ENCODE peak calls at places on chromosomes 11 and 22, in six cellular contexts. One of them, this sample, is unnamed.

GRCh38 chr22:32576553-32577255 is 102.1 kb downstream of the FBXO7 start:
- DNase-seq in nucleus accumbens: no peak
- DNase-seq in naive thymus-derived CD8-positive, alpha-beta T cell: no peak
- DNase-seq in posterior vena cava: no peak
- DNase-seq in activated T-cell treated with anti-CD3 and anti-CD28 coated beads for 1 hour: no peak
- DNase-seq in stimulated activated CD4-positive, alpha-beta T cell treated with anti-CD3 and anti-CD28 coated beads, Interleukin-15, amount 100 ng/mL, for 24 hours: no peak
- DNase-seq in this sample: no peak

GRCh38 chr11:68508425-68508824 is 47.9 kb downstream of the PPP6R3 start:
- DNase-seq in nucleus accumbens: no peak
- DNase-seq in naive thymus-derived CD8-positive, alpha-beta T cell: no peak
- DNase-seq in posterior vena cava: no peak
- DNase-seq in activated T-cell treated with anti-CD3 and anti-CD28 coated beads for 1 hour: no peak
- DNase-seq in stimulated activated CD4-positive, alpha-beta T cell treated with anti-CD3 and anti-CD28 coated beads, Interleukin-15, amount 100 ng/mL, for 24 hours: no peak
- DNase-seq in this sample: no peak

GRCh38 chr22:48869161-48869560 is 958.5 kb downstream of the BRD1 start:
- DNase-seq in nucleus accumbens: no peak
- DNase-seq in naive thymus-derived CD8-positive, alpha-beta T cell: no peak
- DNase-seq in posterior vena cava: peak
- DNase-seq in activated T-cell treated with anti-CD3 and anti-CD28 coated beads for 1 hour: no peak
- DNase-seq in stimulated activated CD4-positive, alpha-beta T cell treated with anti-CD3 and anti-CD28 coated beads, Interleukin-15, amount 100 ng/mL, for 24 hours: no peak
- DNase-seq in this sample: no peak

GRCh38 chr22:46076651-46077339 is 73.5 kb upstream of the PPARA start:
- DNase-seq in nucleus accumbens: no peak
- DNase-seq in naive thymus-derived CD8-positive, alpha-beta T cell: no peak
- DNase-seq in posterior vena cava: peak
- DNase-seq in activated T-cell treated with anti-CD3 and anti-CD28 coated beads for 1 hour: no peak
- DNase-seq in stimulated activated CD4-positive, alpha-beta T cell treated with anti-CD3 and anti-CD28 coated beads, Interleukin-15, amount 100 ng/mL, for 24 hours: no peak
- DNase-seq in this sample: no peak

GRCh38 chr11:4699697-4700435 is 2.2 kb upstream of the OR51E2 start:
- DNase-seq in nucleus accumbens: no peak
- DNase-seq in naive thymus-derived CD8-positive, alpha-beta T cell: no peak
- DNase-seq in posterior vena cava: no peak
- DNase-seq in activated T-cell treated with anti-CD3 and anti-CD28 coated beads for 1 hour: no peak
- DNase-seq in stimulated activated CD4-positive, alpha-beta T cell treated with anti-CD3 and anti-CD28 coated beads, Interleukin-15, amount 100 ng/mL, for 24 hours: no peak
- DNase-seq in this sample: no peak

GRCh38 chr11:24678956-24679355 is 182.1 kb downstream of the LUZP2 start:
- DNase-seq in nucleus accumbens: no peak
- DNase-seq in naive thymus-derived CD8-positive, alpha-beta T cell: no peak
- DNase-seq in posterior vena cava: no peak
- DNase-seq in activated T-cell treated with anti-CD3 and anti-CD28 coated beads for 1 hour: no peak
- DNase-seq in stimulated activated CD4-positive, alpha-beta T cell treated with anti-CD3 and anti-CD28 coated beads, Interleukin-15, amount 100 ng/mL, for 24 hours: no peak
- DNase-seq in this sample: no peak

GRCh38 chr22:43129426-43130425 is 13.5 kb downstream of the MCAT start:
- DNase-seq in nucleus accumbens: no peak
- DNase-seq in naive thymus-derived CD8-positive, alpha-beta T cell: no peak
- DNase-seq in posterior vena cava: no peak
- DNase-seq in activated T-cell treated with anti-CD3 and anti-CD28 coated beads for 1 hour: no peak
- DNase-seq in stimulated activated CD4-positive, alpha-beta T cell treated with anti-CD3 and anti-CD28 coated beads, Interleukin-15, amount 100 ng/mL, for 24 hours: no peak
- DNase-seq in this sample: no peak

GRCh38 chr11:43674566-43674965 is 6.0 kb upstream of the HSD17B12 start:
- DNase-seq in nucleus accumbens: no peak
- DNase-seq in naive thymus-derived CD8-positive, alpha-beta T cell: no peak
- DNase-seq in posterior vena cava: no peak
- DNase-seq in activated T-cell treated with anti-CD3 and anti-CD28 coated beads for 1 hour: no peak
- DNase-seq in stimulated activated CD4-positive, alpha-beta T cell treated with anti-CD3 and anti-CD28 coated beads, Interleukin-15, amount 100 ng/mL, for 24 hours: no peak
- DNase-seq in this sample: no peak

GRCh38 chr22:46352276-46352675 is 16.8 kb downstream of the TRMU start:
- DNase-seq in nucleus accumbens: no peak
- DNase-seq in naive thymus-derived CD8-positive, alpha-beta T cell: no peak
- DNase-seq in posterior vena cava: no peak
- DNase-seq in activated T-cell treated with anti-CD3 and anti-CD28 coated beads for 1 hour: no peak
- DNase-seq in stimulated activated CD4-positive, alpha-beta T cell treated with anti-CD3 and anti-CD28 coated beads, Interleukin-15, amount 100 ng/mL, for 24 hours: no peak
- DNase-seq in this sample: no peak

GRCh38 chr11:12269104-12269441 is 108.3 kb upstream of the PARVA start:
- DNase-seq in nucleus accumbens: no peak
- DNase-seq in naive thymus-derived CD8-positive, alpha-beta T cell: no peak
- DNase-seq in posterior vena cava: peak
- DNase-seq in activated T-cell treated with anti-CD3 and anti-CD28 coated beads for 1 hour: no peak
- DNase-seq in stimulated activated CD4-positive, alpha-beta T cell treated with anti-CD3 and anti-CD28 coated beads, Interleukin-15, amount 100 ng/mL, for 24 hours: no peak
- DNase-seq in this sample: no peak

GRCh38 chr11:130208241-130209127 is 48.9 kb downstream of the ST14 start:
- DNase-seq in nucleus accumbens: no peak
- DNase-seq in naive thymus-derived CD8-positive, alpha-beta T cell: no peak
- DNase-seq in posterior vena cava: peak
- DNase-seq in activated T-cell treated with anti-CD3 and anti-CD28 coated beads for 1 hour: no peak
- DNase-seq in stimulated activated CD4-positive, alpha-beta T cell treated with anti-CD3 and anti-CD28 coated beads, Interleukin-15, amount 100 ng/mL, for 24 hours: no peak
- DNase-seq in this sample: no peak

GRCh38 chr22:50524664-50525103 is 714 bp downstream of the SCO2 start:
- DNase-seq in nucleus accumbens: no peak
- DNase-seq in naive thymus-derived CD8-positive, alpha-beta T cell: no peak
- DNase-seq in posterior vena cava: no peak
- DNase-seq in activated T-cell treated with anti-CD3 and anti-CD28 coated beads for 1 hour: no peak
- DNase-seq in stimulated activated CD4-positive, alpha-beta T cell treated with anti-CD3 and anti-CD28 coated beads, Interleukin-15, amount 100 ng/mL, for 24 hours: no peak
- DNase-seq in this sample: no peak

GRCh38 chr11:8711895-8712442 is 29.4 kb downstream of the RPL27A start:
- DNase-seq in nucleus accumbens: no peak
- DNase-seq in naive thymus-derived CD8-positive, alpha-beta T cell: no peak
- DNase-seq in posterior vena cava: no peak
- DNase-seq in activated T-cell treated with anti-CD3 and anti-CD28 coated beads for 1 hour: no peak
- DNase-seq in stimulated activated CD4-positive, alpha-beta T cell treated with anti-CD3 and anti-CD28 coated beads, Interleukin-15, amount 100 ng/mL, for 24 hours: no peak
- DNase-seq in this sample: no peak

GRCh38 chr22:37100589-37101127 is 8.9 kb downstream of the TMPRSS6 start:
- DNase-seq in nucleus accumbens: no peak
- DNase-seq in naive thymus-derived CD8-positive, alpha-beta T cell: no peak
- DNase-seq in posterior vena cava: no peak
- DNase-seq in activated T-cell treated with anti-CD3 and anti-CD28 coated beads for 1 hour: no peak
- DNase-seq in stimulated activated CD4-positive, alpha-beta T cell treated with anti-CD3 and anti-CD28 coated beads, Interleukin-15, amount 100 ng/mL, for 24 hours: peak
- DNase-seq in this sample: no peak

GRCh38 chr11:61969838-61970452 is 2.5 kb upstream of the FTH1 start:
- DNase-seq in nucleus accumbens: no peak
- DNase-seq in naive thymus-derived CD8-positive, alpha-beta T cell: no peak
- DNase-seq in posterior vena cava: no peak
- DNase-seq in activated T-cell treated with anti-CD3 and anti-CD28 coated beads for 1 hour: no peak
- DNase-seq in stimulated activated CD4-positive, alpha-beta T cell treated with anti-CD3 and anti-CD28 coated beads, Interleukin-15, amount 100 ng/mL, for 24 hours: no peak
- DNase-seq in this sample: no peak

GRCh38 chr22:49241174-49241851 is 586.4 kb downstream of the BRD1 start:
- DNase-seq in nucleus accumbens: no peak
- DNase-seq in naive thymus-derived CD8-positive, alpha-beta T cell: no peak
- DNase-seq in posterior vena cava: no peak
- DNase-seq in activated T-cell treated with anti-CD3 and anti-CD28 coated beads for 1 hour: no peak
- DNase-seq in stimulated activated CD4-positive, alpha-beta T cell treated with anti-CD3 and anti-CD28 coated beads, Interleukin-15, amount 100 ng/mL, for 24 hours: no peak
- DNase-seq in this sample: no peak

GRCh38 chr11:132632641-132633124 is 899.6 kb downstream of the OPCML start:
- DNase-seq in nucleus accumbens: no peak
- DNase-seq in naive thymus-derived CD8-positive, alpha-beta T cell: no peak
- DNase-seq in posterior vena cava: no peak
- DNase-seq in activated T-cell treated with anti-CD3 and anti-CD28 coated beads for 1 hour: no peak
- DNase-seq in stimulated activated CD4-positive, alpha-beta T cell treated with anti-CD3 and anti-CD28 coated beads, Interleukin-15, amount 100 ng/mL, for 24 hours: no peak
- DNase-seq in this sample: no peak

GRCh38 chr22:36942561-36942960 is 29.1 kb downstream of the CSF2RB start:
- DNase-seq in nucleus accumbens: no peak
- DNase-seq in naive thymus-derived CD8-positive, alpha-beta T cell: no peak
- DNase-seq in posterior vena cava: no peak
- DNase-seq in activated T-cell treated with anti-CD3 and anti-CD28 coated beads for 1 hour: no peak
- DNase-seq in stimulated activated CD4-positive, alpha-beta T cell treated with anti-CD3 and anti-CD28 coated beads, Interleukin-15, amount 100 ng/mL, for 24 hours: no peak
- DNase-seq in this sample: no peak

GRCh38 chr22:17807571-17808410 is 33.5 kb upstream of the BID start:
- DNase-seq in nucleus accumbens: no peak
- DNase-seq in naive thymus-derived CD8-positive, alpha-beta T cell: no peak
- DNase-seq in posterior vena cava: no peak
- DNase-seq in activated T-cell treated with anti-CD3 and anti-CD28 coated beads for 1 hour: no peak
- DNase-seq in stimulated activated CD4-positive, alpha-beta T cell treated with anti-CD3 and anti-CD28 coated beads, Interleukin-15, amount 100 ng/mL, for 24 hours: no peak
- DNase-seq in this sample: no peak

GRCh38 chr22:20464096-20464614 is 26.5 kb upstream of the SCARF2 start:
- DNase-seq in nucleus accumbens: no peak
- DNase-seq in naive thymus-derived CD8-positive, alpha-beta T cell: peak
- DNase-seq in posterior vena cava: no peak
- DNase-seq in activated T-cell treated with anti-CD3 and anti-CD28 coated beads for 1 hour: peak
- DNase-seq in stimulated activated CD4-positive, alpha-beta T cell treated with anti-CD3 and anti-CD28 coated beads, Interleukin-15, amount 100 ng/mL, for 24 hours: peak
- DNase-seq in this sample: peak

GRCh38 chr11:45457649-45458048 is 171.5 kb upstream of the SYT13 start:
- DNase-seq in nucleus accumbens: no peak
- DNase-seq in naive thymus-derived CD8-positive, alpha-beta T cell: no peak
- DNase-seq in posterior vena cava: no peak
- DNase-seq in activated T-cell treated with anti-CD3 and anti-CD28 coated beads for 1 hour: no peak
- DNase-seq in stimulated activated CD4-positive, alpha-beta T cell treated with anti-CD3 and anti-CD28 coated beads, Interleukin-15, amount 100 ng/mL, for 24 hours: no peak
- DNase-seq in this sample: no peak

GRCh38 chr11:64110465-64111375 is 55.2 kb downstream of the MACROD1 start:
- DNase-seq in nucleus accumbens: no peak
- DNase-seq in naive thymus-derived CD8-positive, alpha-beta T cell: no peak
- DNase-seq in posterior vena cava: no peak
- DNase-seq in activated T-cell treated with anti-CD3 and anti-CD28 coated beads for 1 hour: no peak
- DNase-seq in stimulated activated CD4-positive, alpha-beta T cell treated with anti-CD3 and anti-CD28 coated beads, Interleukin-15, amount 100 ng/mL, for 24 hours: no peak
- DNase-seq in this sample: no peak

GRCh38 chr11:100876826-100877545 is 189.9 kb downstream of the ARHGAP42 start:
- DNase-seq in nucleus accumbens: no peak
- DNase-seq in naive thymus-derived CD8-positive, alpha-beta T cell: no peak
- DNase-seq in posterior vena cava: no peak
- DNase-seq in activated T-cell treated with anti-CD3 and anti-CD28 coated beads for 1 hour: no peak
- DNase-seq in stimulated activated CD4-positive, alpha-beta T cell treated with anti-CD3 and anti-CD28 coated beads, Interleukin-15, amount 100 ng/mL, for 24 hours: no peak
- DNase-seq in this sample: no peak

GRCh38 chr11:44551456-44552139 is 13.9 kb upstream of the CD82 start:
- DNase-seq in nucleus accumbens: no peak
- DNase-seq in naive thymus-derived CD8-positive, alpha-beta T cell: no peak
- DNase-seq in posterior vena cava: no peak
- DNase-seq in activated T-cell treated with anti-CD3 and anti-CD28 coated beads for 1 hour: no peak
- DNase-seq in stimulated activated CD4-positive, alpha-beta T cell treated with anti-CD3 and anti-CD28 coated beads, Interleukin-15, amount 100 ng/mL, for 24 hours: no peak
- DNase-seq in this sample: no peak

GRCh38 chr22:24434472-24435322 is 7.3 kb downstream of the ADORA2A start:
- DNase-seq in nucleus accumbens: no peak
- DNase-seq in naive thymus-derived CD8-positive, alpha-beta T cell: peak
- DNase-seq in posterior vena cava: peak
- DNase-seq in activated T-cell treated with anti-CD3 and anti-CD28 coated beads for 1 hour: peak
- DNase-seq in stimulated activated CD4-positive, alpha-beta T cell treated with anti-CD3 and anti-CD28 coated beads, Interleukin-15, amount 100 ng/mL, for 24 hours: peak
- DNase-seq in this sample: peak

GRCh38 chr11:73784734-73785133 is 2.9 kb upstream of the MRPL48 start:
- DNase-seq in nucleus accumbens: no peak
- DNase-seq in naive thymus-derived CD8-positive, alpha-beta T cell: no peak
- DNase-seq in posterior vena cava: no peak
- DNase-seq in activated T-cell treated with anti-CD3 and anti-CD28 coated beads for 1 hour: no peak
- DNase-seq in stimulated activated CD4-positive, alpha-beta T cell treated with anti-CD3 and anti-CD28 coated beads, Interleukin-15, amount 100 ng/mL, for 24 hours: no peak
- DNase-seq in this sample: no peak

GRCh38 chr11:115792903-115793302 is 288.7 kb upstream of the CADM1 start:
- DNase-seq in nucleus accumbens: no peak
- DNase-seq in naive thymus-derived CD8-positive, alpha-beta T cell: no peak
- DNase-seq in posterior vena cava: no peak
- DNase-seq in activated T-cell treated with anti-CD3 and anti-CD28 coated beads for 1 hour: no peak
- DNase-seq in stimulated activated CD4-positive, alpha-beta T cell treated with anti-CD3 and anti-CD28 coated beads, Interleukin-15, amount 100 ng/mL, for 24 hours: no peak
- DNase-seq in this sample: no peak

GRCh38 chr11:73759520-73760065 is 1.3 kb downstream of the RAB6A start:
- DNase-seq in nucleus accumbens: no peak
- DNase-seq in naive thymus-derived CD8-positive, alpha-beta T cell: no peak
- DNase-seq in posterior vena cava: no peak
- DNase-seq in activated T-cell treated with anti-CD3 and anti-CD28 coated beads for 1 hour: no peak
- DNase-seq in stimulated activated CD4-positive, alpha-beta T cell treated with anti-CD3 and anti-CD28 coated beads, Interleukin-15, amount 100 ng/mL, for 24 hours: no peak
- DNase-seq in this sample: no peak

GRCh38 chr11:116865696-116866095 is 28.3 kb upstream of the APOA1 start:
- DNase-seq in nucleus accumbens: no peak
- DNase-seq in naive thymus-derived CD8-positive, alpha-beta T cell: no peak
- DNase-seq in posterior vena cava: no peak
- DNase-seq in activated T-cell treated with anti-CD3 and anti-CD28 coated beads for 1 hour: no peak
- DNase-seq in stimulated activated CD4-positive, alpha-beta T cell treated with anti-CD3 and anti-CD28 coated beads, Interleukin-15, amount 100 ng/mL, for 24 hours: no peak
- DNase-seq in this sample: no peak

GRCh38 chr11:34050967-34051348 is 573 bp upstream of the CAPRIN1 start:
- DNase-seq in nucleus accumbens: no peak
- DNase-seq in naive thymus-derived CD8-positive, alpha-beta T cell: no peak
- DNase-seq in posterior vena cava: no peak
- DNase-seq in activated T-cell treated with anti-CD3 and anti-CD28 coated beads for 1 hour: no peak
- DNase-seq in stimulated activated CD4-positive, alpha-beta T cell treated with anti-CD3 and anti-CD28 coated beads, Interleukin-15, amount 100 ng/mL, for 24 hours: no peak
- DNase-seq in this sample: no peak

GRCh38 chr11:47467372-47467771 is 18.4 kb upstream of the RAPSN start:
- DNase-seq in nucleus accumbens: peak
- DNase-seq in naive thymus-derived CD8-positive, alpha-beta T cell: no peak
- DNase-seq in posterior vena cava: peak
- DNase-seq in activated T-cell treated with anti-CD3 and anti-CD28 coated beads for 1 hour: no peak
- DNase-seq in stimulated activated CD4-positive, alpha-beta T cell treated with anti-CD3 and anti-CD28 coated beads, Interleukin-15, amount 100 ng/mL, for 24 hours: no peak
- DNase-seq in this sample: no peak

GRCh38 chr11:120547871-120548681 is 36.5 kb downstream of the GRIK4 start:
- DNase-seq in nucleus accumbens: peak
- DNase-seq in naive thymus-derived CD8-positive, alpha-beta T cell: no peak
- DNase-seq in posterior vena cava: peak
- DNase-seq in activated T-cell treated with anti-CD3 and anti-CD28 coated beads for 1 hour: no peak
- DNase-seq in stimulated activated CD4-positive, alpha-beta T cell treated with anti-CD3 and anti-CD28 coated beads, Interleukin-15, amount 100 ng/mL, for 24 hours: no peak
- DNase-seq in this sample: no peak

GRCh38 chr11:11105361-11105760 is 247.5 kb upstream of the ZBED5 start:
- DNase-seq in nucleus accumbens: no peak
- DNase-seq in naive thymus-derived CD8-positive, alpha-beta T cell: no peak
- DNase-seq in posterior vena cava: no peak
- DNase-seq in activated T-cell treated with anti-CD3 and anti-CD28 coated beads for 1 hour: no peak
- DNase-seq in stimulated activated CD4-positive, alpha-beta T cell treated with anti-CD3 and anti-CD28 coated beads, Interleukin-15, amount 100 ng/mL, for 24 hours: no peak
- DNase-seq in this sample: no peak

This sample was measured in activated CD4-positive, alpha-beta T cell treated with anti-CD3 and anti-CD28 coated beads for 1 hour.